ENCODE peak calls at places on chromosomes 11 and 22, in seven cellular contexts. One of them, this sample, is unnamed.

GRCh38 chr11:36012410-36012809 is 68.5 kb downstream of the LDLRAD3 start:
- DNase-seq in SJSA1: no peak
- DNase-seq in tibial nerve: no peak
- DNase-seq in NCI-H1417: no peak
- DNase-seq in AG10803: peak
- DNase-seq in kidney tubule cell: no peak
- DNase-seq in activated T-cell treated with anti-CD3 and anti-CD28 coated beads for 1 hour: no peak
- DNase-seq in this sample: no peak

GRCh38 chr22:46652930-46653331 is 32.7 kb downstream of the GRAMD4 start:
- DNase-seq in NCI-H1417: no peak
- DNase-seq in SJSA1: no peak
- DNase-seq in activated T-cell treated with anti-CD3 and anti-CD28 coated beads for 1 hour: no peak
- DNase-seq in AG10803: no peak
- DNase-seq in kidney tubule cell: no peak
- DNase-seq in tibial nerve: no peak
- DNase-seq in this sample: no peak

GRCh38 chr11:75776546-75776945 is 8.0 kb downstream of the DGAT2 start:
- DNase-seq in tibial nerve: no peak
- DNase-seq in activated T-cell treated with anti-CD3 and anti-CD28 coated beads for 1 hour: no peak
- DNase-seq in SJSA1: no peak
- DNase-seq in AG10803: no peak
- DNase-seq in NCI-H1417: no peak
- DNase-seq in kidney tubule cell: no peak
- DNase-seq in this sample: no peak

GRCh38 chr11:12356944-12357655 is 20.3 kb upstream of the PARVA start:
- DNase-seq in NCI-H1417: peak
- DNase-seq in SJSA1: no peak
- DNase-seq in activated T-cell treated with anti-CD3 and anti-CD28 coated beads for 1 hour: no peak
- DNase-seq in kidney tubule cell: no peak
- DNase-seq in AG10803: no peak
- DNase-seq in tibial nerve: no peak
- DNase-seq in this sample: no peak

GRCh38 chr11:62806611-62807121 is 1.4 kb upstream of the NXF1 start:
- DNase-seq in SJSA1: no peak
- DNase-seq in NCI-H1417: no peak
- DNase-seq in activated T-cell treated with anti-CD3 and anti-CD28 coated beads for 1 hour: no peak
- DNase-seq in tibial nerve: no peak
- DNase-seq in AG10803: peak
- DNase-seq in kidney tubule cell: no peak
- DNase-seq in this sample: no peak

GRCh38 chr22:38451404-38451803 is 3.6 kb downstream of the KCNJ4 start:
- DNase-seq in AG10803: no peak
- DNase-seq in NCI-H1417: no peak
- DNase-seq in activated T-cell treated with anti-CD3 and anti-CD28 coated beads for 1 hour: no peak
- DNase-seq in SJSA1: no peak
- DNase-seq in kidney tubule cell: no peak
- DNase-seq in tibial nerve: no peak
- DNase-seq in this sample: no peak

GRCh38 chr11:77073328-77074001 is 6.7 kb downstream of the CAPN5 start:
- DNase-seq in kidney tubule cell: peak
- DNase-seq in AG10803: peak
- DNase-seq in NCI-H1417: no peak
- DNase-seq in SJSA1: peak
- DNase-seq in tibial nerve: peak
- DNase-seq in activated T-cell treated with anti-CD3 and anti-CD28 coated beads for 1 hour: no peak
- DNase-seq in this sample: no peak

GRCh38 chr11:16397355-16397754 is 41.0 kb upstream of the SOX6 start:
- DNase-seq in activated T-cell treated with anti-CD3 and anti-CD28 coated beads for 1 hour: no peak
- DNase-seq in tibial nerve: no peak
- DNase-seq in kidney tubule cell: peak
- DNase-seq in NCI-H1417: no peak
- DNase-seq in SJSA1: no peak
- DNase-seq in AG10803: no peak
- DNase-seq in this sample: no peak

GRCh38 chr11:111514216-111515031 is at the start of gene HOATZ:
- DNase-seq in SJSA1: no peak
- DNase-seq in kidney tubule cell: no peak
- DNase-seq in tibial nerve: no peak
- DNase-seq in activated T-cell treated with anti-CD3 and anti-CD28 coated beads for 1 hour: no peak
- DNase-seq in AG10803: no peak
- DNase-seq in NCI-H1417: peak
- DNase-seq in this sample: no peak

GRCh38 chr11:280762-281485 is 2.7 kb downstream of the NLRP6 start:
- DNase-seq in SJSA1: no peak
- DNase-seq in activated T-cell treated with anti-CD3 and anti-CD28 coated beads for 1 hour: no peak
- DNase-seq in AG10803: no peak
- DNase-seq in NCI-H1417: no peak
- DNase-seq in kidney tubule cell: no peak
- DNase-seq in tibial nerve: no peak
- DNase-seq in this sample: peak

GRCh38 chr11:19952101-19952605 is 208.1 kb downstream of the DBX1 start:
- DNase-seq in kidney tubule cell: no peak
- DNase-seq in NCI-H1417: no peak
- DNase-seq in activated T-cell treated with anti-CD3 and anti-CD28 coated beads for 1 hour: no peak
- DNase-seq in SJSA1: peak
- DNase-seq in tibial nerve: no peak
- DNase-seq in AG10803: no peak
- DNase-seq in this sample: no peak

GRCh38 chr22:23147632-23148387 is 2.5 kb downstream of the RAB36 start:
- DNase-seq in SJSA1: no peak
- DNase-seq in NCI-H1417: no peak
- DNase-seq in tibial nerve: no peak
- DNase-seq in activated T-cell treated with anti-CD3 and anti-CD28 coated beads for 1 hour: no peak
- DNase-seq in AG10803: peak
- DNase-seq in kidney tubule cell: no peak
- DNase-seq in this sample: no peak

GRCh38 chr11:940496-941135 is 14.9 kb downstream of the AP2A2 start:
- DNase-seq in SJSA1: no peak
- DNase-seq in activated T-cell treated with anti-CD3 and anti-CD28 coated beads for 1 hour: no peak
- DNase-seq in kidney tubule cell: no peak
- DNase-seq in AG10803: no peak
- DNase-seq in tibial nerve: no peak
- DNase-seq in NCI-H1417: no peak
- DNase-seq in this sample: no peak

GRCh38 chr11:114612686-114613085 is 17.1 kb upstream of the NXPE4 start:
- DNase-seq in activated T-cell treated with anti-CD3 and anti-CD28 coated beads for 1 hour: no peak
- DNase-seq in kidney tubule cell: no peak
- DNase-seq in tibial nerve: no peak
- DNase-seq in SJSA1: no peak
- DNase-seq in NCI-H1417: no peak
- DNase-seq in AG10803: no peak
- DNase-seq in this sample: no peak